ENCODE peak calls at places on chromosomes 1 and 21, in six cellular contexts. S, K, W, T, B and A are unnamed samples.

GRCh38 chr1:4612991-4613390 is 41.4 kb upstream of the AJAP1 start:
- DNase-seq in S (no peak), K (no peak), W (no peak), T (no peak), B (no peak), A (no peak)

GRCh38 chr1:223726380-223727001 is 14.2 kb downstream of the CAPN2 start:
- DNase-seq in S (peak), K (peak), W (peak), T (no peak), B (no peak), A (peak)

GRCh38 chr1:235093013-235093618 is 35.5 kb downstream of the TOMM20 start:
- DNase-seq in S (peak), K (peak), W (peak), T (no peak), B (peak), A (peak)

GRCh38 chr1:229111703-229112319 is 159.1 kb upstream of the RAB4A start:
- DNase-seq in S (no peak), K (no peak), W (no peak), T (no peak), B (peak), A (no peak)

GRCh38 chr1:15704526-15705183 is 20.5 kb downstream of the PLEKHM2 start:
- DNase-seq in S (no peak), K (no peak), W (no peak), T (no peak), B (no peak), A (no peak)

GRCh38 chr1:228540161-228540917 is 53.2 kb downstream of the RNF187 start:
- DNase-seq in S (no peak), K (no peak), W (no peak), T (no peak), B (no peak), A (no peak)

GRCh38 chr1:27292111-27292510 is 29.9 kb upstream of the TMEM222 start:
- DNase-seq in S (no peak), K (no peak), W (no peak), T (no peak), B (no peak), A (no peak)

GRCh38 chr1:40985875-40986274 is 6.4 kb downstream of the CTPS1 start:
- DNase-seq in S (no peak), K (no peak), W (no peak), T (no peak), B (no peak), A (no peak)

GRCh38 chr1:156706647-156707008 is 1.2 kb upstream of the CRABP2 start:
- DNase-seq in S (no peak), K (peak), W (no peak), T (no peak), B (no peak), A (no peak)

GRCh38 chr1:230073371-230074035 is 6.5 kb downstream of the GALNT2 start:
- DNase-seq in S (no peak), K (no peak), W (no peak), T (no peak), B (no peak), A (no peak)

GRCh38 chr1:214445846-214446614 is 105.4 kb downstream of the PTPN14 start:
- DNase-seq in S (peak), K (no peak), W (no peak), T (no peak), B (no peak), A (no peak)

GRCh38 chr1:214447557-214447871 is 103.9 kb downstream of the PTPN14 start:
- DNase-seq in S (no peak), K (no peak), W (no peak), T (no peak), B (no peak), A (no peak)

GRCh38 chr1:214448536-214448935 is 102.9 kb downstream of the PTPN14 start:
- DNase-seq in S (no peak), K (no peak), W (peak), T (no peak), B (no peak), A (no peak)

GRCh38 chr1:214445201-214445600 is 106.2 kb downstream of the PTPN14 start:
- DNase-seq in S (no peak), K (no peak), W (no peak), T (no peak), B (no peak), A (no peak)

GRCh38 chr1:214446772-214447556 is 104.4 kb downstream of the PTPN14 start:
- DNase-seq in S (peak), K (peak), W (no peak), T (peak), B (peak), A (peak)
- TF ChIP-seq JUN in S (peak), K (peak), W (no peak), T (peak), B (no peak), A (peak)

DNA sequence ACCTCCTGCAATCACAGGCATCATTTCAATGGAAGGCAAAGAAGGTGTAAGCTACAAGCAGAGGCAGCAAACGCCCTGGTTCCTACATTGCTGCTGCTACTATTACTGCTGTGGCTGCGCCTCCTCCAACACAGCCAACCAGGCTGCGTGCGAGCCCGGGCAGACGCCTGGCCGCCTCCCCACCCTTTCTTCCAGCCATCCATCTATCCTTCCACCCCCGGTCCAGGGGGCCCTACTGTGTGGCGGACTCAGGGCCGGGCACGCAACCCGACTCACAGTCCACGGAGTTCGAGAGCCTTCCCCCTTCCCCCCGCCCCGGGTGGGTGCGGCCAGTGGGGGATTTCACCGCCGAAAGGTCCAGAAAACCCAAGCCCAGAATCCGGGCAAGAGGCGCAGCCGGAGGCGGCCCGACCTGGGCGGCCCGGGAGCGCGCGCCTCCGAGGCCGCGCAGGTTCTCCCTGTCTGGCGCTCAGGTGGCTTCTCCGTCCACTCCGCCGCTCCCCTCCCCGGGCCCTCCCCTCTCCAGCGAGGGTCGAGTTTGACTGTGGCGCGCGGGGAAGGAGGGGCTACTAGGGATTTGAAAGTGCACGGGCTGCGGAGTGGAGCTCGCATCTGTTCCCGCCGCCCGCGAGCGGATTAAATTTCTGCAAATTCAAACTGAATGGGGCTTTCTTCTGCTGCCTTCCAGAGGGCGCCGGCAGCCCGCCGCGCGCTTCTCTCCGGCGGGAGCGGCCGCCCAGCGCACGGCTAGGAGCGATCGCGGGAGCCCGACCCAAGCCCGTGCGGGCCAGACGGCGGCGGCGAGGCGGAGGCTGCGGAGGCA is at the start of gene HUNK:
- DNase-seq in S (no peak), K (peak), W (no peak), T (no peak), B (peak), A (peak)
- TF ChIP-seq JUN in S (no peak), K (no peak), W (no peak), T (no peak), B (no peak), A (no peak)

GRCh38 chr1:161089938-161090337 is 580 bp upstream of the NECTIN4 start:
- DNase-seq in S (no peak), K (no peak), W (no peak), T (no peak), B (no peak), A (no peak)

GRCh38 chr1:161090617-161091016 is 1.3 kb upstream of the NECTIN4 start:
- DNase-seq in S (no peak), K (no peak), W (no peak), T (no peak), B (no peak), A (no peak)

GRCh38 chr1:161088587-161089110 is 709 bp downstream of the NECTIN4 start:
- DNase-seq in S (no peak), K (no peak), W (no peak), T (no peak), B (no peak), A (no peak)

GRCh38 chr1:161091093-161091492 is 1.7 kb upstream of the NECTIN4 start:
- DNase-seq in S (no peak), K (no peak), W (no peak), T (no peak), B (no peak), A (no peak)

DNA sequence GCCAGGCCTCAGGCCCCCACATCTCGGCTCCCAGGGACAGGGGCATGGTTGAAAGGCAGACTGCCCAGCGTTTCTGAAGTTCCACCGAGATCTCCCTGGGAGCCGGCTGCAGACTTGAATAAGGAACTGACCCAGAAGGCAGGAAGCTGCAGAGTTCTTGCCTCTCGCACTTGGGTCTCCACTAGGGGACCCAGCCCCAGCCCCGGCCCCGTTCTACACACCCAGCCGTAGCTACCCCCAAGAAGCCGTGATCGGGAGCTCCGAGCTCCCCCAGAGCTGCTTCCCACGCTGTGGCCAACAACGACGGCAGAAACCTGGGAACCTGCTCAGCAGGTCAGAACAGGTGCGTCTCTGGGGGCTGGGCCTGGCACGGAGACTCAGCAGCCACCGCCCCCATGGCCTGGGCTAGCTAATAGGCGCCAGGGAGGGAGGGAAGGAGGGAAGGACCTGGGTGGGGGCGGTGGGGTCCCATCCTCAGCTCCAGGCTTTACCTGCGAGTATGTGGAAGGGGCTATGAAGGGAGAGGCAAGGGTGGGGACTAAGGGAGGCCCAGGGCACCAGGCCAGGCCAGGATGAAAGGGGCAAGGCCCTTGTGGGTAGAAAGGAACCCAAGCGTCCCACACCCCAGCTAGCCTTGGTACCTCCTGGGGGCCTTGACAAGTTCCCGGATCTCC is at the start of gene NECTIN4:
- DNase-seq in S (no peak), K (peak), W (no peak), T (no peak), B (no peak), A (no peak)
- TF ChIP-seq JUN in S (no peak), K (no peak), W (no peak), T (no peak), B (no peak), A (no peak)

GRCh38 chr1:109622103-109622892 is 2.7 kb downstream of the AMPD2 start:
- DNase-seq in S (no peak), K (no peak), W (no peak), T (no peak), B (no peak), A (no peak)

GRCh38 chr1:109622895-109623294 is 3.3 kb downstream of the AMPD2 start:
- DNase-seq in S (no peak), K (no peak), W (no peak), T (no peak), B (no peak), A (no peak)

GRCh38 chr1:109624215-109625010 is 4.8 kb downstream of the AMPD2 start:
- DNase-seq in S (no peak), K (no peak), W (no peak), T (no peak), B (no peak), A (no peak)

GRCh38 chr1:109625176-109625575 is 5.5 kb downstream of the AMPD2 start:
- DNase-seq in S (no peak), K (no peak), W (no peak), T (no peak), B (no peak), A (no peak)

DNA sequence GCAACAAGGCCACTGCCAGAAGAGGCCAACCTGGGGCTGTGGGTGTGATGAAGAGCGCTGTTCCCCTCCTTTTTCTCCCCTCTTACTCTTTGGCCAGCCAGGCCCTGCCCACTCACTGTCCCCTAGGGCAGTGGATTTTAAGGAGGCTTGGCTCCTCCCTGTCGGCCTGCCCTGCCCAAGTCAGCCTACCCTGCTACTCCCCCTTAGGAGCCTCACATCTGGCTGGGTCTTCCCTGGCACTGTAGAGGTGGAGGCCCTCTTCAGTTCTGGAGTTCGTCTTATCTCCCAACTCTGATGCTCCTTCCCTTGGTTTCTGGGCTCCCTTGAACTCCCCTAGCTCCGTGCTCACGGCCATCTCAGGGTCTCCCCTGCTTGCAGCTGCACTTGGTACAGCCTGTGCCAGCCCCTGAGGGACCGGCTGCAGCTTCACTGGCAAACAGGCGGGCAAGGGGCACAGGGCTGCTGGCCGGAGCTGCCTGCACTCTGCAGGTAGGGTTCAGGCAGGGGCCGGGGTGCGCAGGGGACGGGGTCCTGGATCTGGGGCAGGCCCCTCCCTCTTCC is 4.0 kb downstream of the AMPD2 start:
- DNase-seq in S (no peak), K (no peak), W (no peak), T (no peak), B (no peak), A (no peak)
- TF ChIP-seq JUN in S (no peak), K (no peak), W (no peak), T (no peak), B (no peak), A (no peak)

GRCh38 chr1:154117642-154118041 is 37.2 kb downstream of the NUP210L start:
- DNase-seq in S (no peak), K (no peak), W (no peak), T (no peak), B (no peak), A (no peak)

GRCh38 chr1:154115180-154115579 is 39.7 kb downstream of the NUP210L start:
- DNase-seq in S (no peak), K (no peak), W (no peak), T (no peak), B (no peak), A (no peak)
- TF ChIP-seq JUN in S (no peak), K (no peak), W (no peak), T (no peak), B (no peak), A (no peak)

GRCh38 chr1:56923207-56923606 is 42.6 kb downstream of the C8B start:
- DNase-seq in S (no peak), K (no peak), W (no peak), T (no peak), B (no peak), A (no peak)
- TF ChIP-seq JUN in S (no peak), K (no peak), W (no peak), T (no peak), B (no peak), A (no peak)

GRCh38 chr1:9294910-9295636 is 2.4 kb downstream of the SPSB1 start:
- DNase-seq in S (peak), K (no peak), W (no peak), T (no peak), B (no peak), A (peak)
- TF ChIP-seq JUN in S (no peak), K (no peak), W (no peak), T (no peak), B (no peak), A (no peak)

GRCh38 chr21:34630536-34631143 is 15.7 kb upstream of the RCAN1 start:
- DNase-seq in S (peak), K (no peak), W (peak), T (no peak), B (peak), A (peak)
- TF ChIP-seq JUN in S (no peak), K (no peak), W (no peak), T (no peak), B (no peak), A (no peak)

DNA sequence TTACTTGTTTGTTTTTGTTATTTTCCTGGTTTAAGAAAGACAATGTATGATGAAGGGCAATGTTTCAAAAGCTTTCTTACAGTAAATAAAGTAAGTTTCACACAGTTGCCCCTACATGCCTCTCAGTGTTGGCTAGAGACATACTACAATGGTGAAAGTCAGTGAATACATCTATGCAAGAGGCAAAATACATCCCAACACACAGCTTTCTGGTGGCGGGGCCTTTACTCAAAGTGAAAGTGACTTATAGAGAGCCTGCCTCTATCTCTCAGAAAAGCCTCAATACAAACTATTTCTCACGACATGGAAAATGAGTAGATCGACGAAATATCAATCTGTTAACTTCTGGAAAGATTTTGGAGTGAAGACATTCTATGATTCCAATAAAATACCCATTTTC is 122.3 kb downstream of the SLC30A10 start:
- DNase-seq in S (no peak), K (no peak), W (no peak), T (no peak), B (no peak), A (no peak)
- TF ChIP-seq JUN in S (no peak), K (no peak), W (no peak), T (no peak), B (no peak), A (no peak)

GRCh38 chr1:13590486-13590885 is 6.9 kb downstream of the PDPN start:
- DNase-seq in S (no peak), K (no peak), W (no peak), T (no peak), B (no peak), A (no peak)
- TF ChIP-seq JUN in S (no peak), K (no peak), W (no peak), T (no peak), B (no peak), A (no peak)